ENCODE peak calls at places on chromosomes 6 and 20, in five cellular contexts. One of them, this sample, is unnamed.

GRCh38 chr6:47241742-47242482 is 67.8 kb downstream of the TNFRSF21 start:
- DNase-seq in NCI-H510A treated with DMSO at 0.1 percent for 48 hours: no peak
- DNase-seq in endodermal cell: no peak
- DNase-seq in astrocyte of the spinal cord: no peak
- DNase-seq in NCI-H1417: no peak
- DNase-seq in this sample: no peak

GRCh38 chr6:158680441-158680840 is 30.6 kb downstream of the SYTL3 start:
- DNase-seq in NCI-H510A treated with DMSO at 0.1 percent for 48 hours: no peak
- DNase-seq in astrocyte of the spinal cord: no peak
- DNase-seq in endodermal cell: no peak
- DNase-seq in NCI-H1417: no peak
- DNase-seq in this sample: no peak

GRCh38 chr6:131381694-131382093 is 191.3 kb upstream of the ARG1 start:
- DNase-seq in endodermal cell: no peak
- DNase-seq in NCI-H1417: no peak
- DNase-seq in astrocyte of the spinal cord: no peak
- DNase-seq in NCI-H510A treated with DMSO at 0.1 percent for 48 hours: no peak
- DNase-seq in this sample: no peak

GRCh38 chr20:7841967-7842301 is 98.3 kb downstream of the HAO1 start:
- DNase-seq in NCI-H1417: no peak
- DNase-seq in endodermal cell: peak
- DNase-seq in astrocyte of the spinal cord: peak
- DNase-seq in NCI-H510A treated with DMSO at 0.1 percent for 48 hours: no peak
- DNase-seq in this sample: no peak

GRCh38 chr6:108163644-108164536 is 1.9 kb upstream of the NR2E1 start:
- DNase-seq in NCI-H1417: no peak
- DNase-seq in endodermal cell: peak
- DNase-seq in NCI-H510A treated with DMSO at 0.1 percent for 48 hours: no peak
- DNase-seq in astrocyte of the spinal cord: no peak
- DNase-seq in this sample: no peak

GRCh38 chr20:1669304-1669703 is 11.7 kb upstream of the SIRPG start:
- DNase-seq in endodermal cell: no peak
- DNase-seq in astrocyte of the spinal cord: peak
- DNase-seq in NCI-H1417: no peak
- DNase-seq in NCI-H510A treated with DMSO at 0.1 percent for 48 hours: no peak
- DNase-seq in this sample: no peak

GRCh38 chr20:61096463-61096862 is 155.6 kb upstream of the CDH4 start:
- DNase-seq in astrocyte of the spinal cord: no peak
- DNase-seq in endodermal cell: no peak
- DNase-seq in NCI-H510A treated with DMSO at 0.1 percent for 48 hours: no peak
- DNase-seq in NCI-H1417: no peak
- DNase-seq in this sample: no peak

GRCh38 chr6:133835901-133836300 is 53.0 kb upstream of the TCF21 start:
- DNase-seq in astrocyte of the spinal cord: peak
- DNase-seq in NCI-H1417: no peak
- DNase-seq in NCI-H510A treated with DMSO at 0.1 percent for 48 hours: no peak
- DNase-seq in endodermal cell: no peak
- DNase-seq in this sample: no peak

GRCh38 chr6:33983109-33983475 is 162.8 kb downstream of the GRM4 start:
- DNase-seq in endodermal cell: peak
- DNase-seq in NCI-H510A treated with DMSO at 0.1 percent for 48 hours: peak
- DNase-seq in astrocyte of the spinal cord: no peak
- DNase-seq in NCI-H1417: peak
- DNase-seq in this sample: peak

GRCh38 chr6:4320860-4321259 is 185.5 kb upstream of the ECI2 start:
- DNase-seq in astrocyte of the spinal cord: peak
- DNase-seq in NCI-H510A treated with DMSO at 0.1 percent for 48 hours: no peak
- DNase-seq in NCI-H1417: peak
- DNase-seq in endodermal cell: no peak
- DNase-seq in this sample: no peak

GRCh38 chr20:1879369-1879768 is 15.8 kb upstream of the SIRPA start:
- DNase-seq in NCI-H1417: no peak
- DNase-seq in astrocyte of the spinal cord: no peak
- DNase-seq in NCI-H510A treated with DMSO at 0.1 percent for 48 hours: no peak
- DNase-seq in endodermal cell: no peak
- DNase-seq in this sample: no peak

GRCh38 chr6:154805288-154805911 is 72.2 kb downstream of the SCAF8 start:
- DNase-seq in NCI-H1417: peak
- DNase-seq in endodermal cell: no peak
- DNase-seq in astrocyte of the spinal cord: peak
- DNase-seq in NCI-H510A treated with DMSO at 0.1 percent for 48 hours: peak
- DNase-seq in this sample: no peak

GRCh38 chr6:106477158-106477557 is 116.6 kb downstream of the CRYBG1 start:
- DNase-seq in NCI-H1417: no peak
- DNase-seq in astrocyte of the spinal cord: no peak
- DNase-seq in endodermal cell: no peak
- DNase-seq in NCI-H510A treated with DMSO at 0.1 percent for 48 hours: no peak
- DNase-seq in this sample: no peak

GRCh38 chr20:41304002-41304401 is 13.5 kb downstream of the ZHX3 start:
- DNase-seq in NCI-H1417: no peak
- DNase-seq in endodermal cell: no peak
- DNase-seq in NCI-H510A treated with DMSO at 0.1 percent for 48 hours: no peak
- DNase-seq in astrocyte of the spinal cord: no peak
- DNase-seq in this sample: no peak

GRCh38 chr6:109902870-109903269 is 75.2 kb upstream of the GPR6 start:
- DNase-seq in endodermal cell: no peak
- DNase-seq in NCI-H1417: no peak
- DNase-seq in astrocyte of the spinal cord: no peak
- DNase-seq in NCI-H510A treated with DMSO at 0.1 percent for 48 hours: no peak
- DNase-seq in this sample: no peak

GRCh38 chr6:157552956-157553485 is 172.0 kb downstream of the ZDHHC14 start:
- DNase-seq in NCI-H510A treated with DMSO at 0.1 percent for 48 hours: no peak
- DNase-seq in astrocyte of the spinal cord: no peak
- DNase-seq in endodermal cell: no peak
- DNase-seq in NCI-H1417: no peak
- DNase-seq in this sample: no peak

GRCh38 chr20:54070187-54070987 is at the start of gene BCAS1:
- DNase-seq in astrocyte of the spinal cord: no peak
- DNase-seq in NCI-H1417: no peak
- DNase-seq in endodermal cell: no peak
- DNase-seq in NCI-H510A treated with DMSO at 0.1 percent for 48 hours: no peak
- DNase-seq in this sample: no peak

GRCh38 chr6:148819852-148820251 is 73.0 kb downstream of the UST start:
- DNase-seq in NCI-H510A treated with DMSO at 0.1 percent for 48 hours: no peak
- DNase-seq in endodermal cell: no peak
- DNase-seq in NCI-H1417: no peak
- DNase-seq in astrocyte of the spinal cord: no peak
- DNase-seq in this sample: no peak

GRCh38 chr6:56311525-56311924 is 64.1 kb upstream of the COL21A1 start:
- DNase-seq in NCI-H510A treated with DMSO at 0.1 percent for 48 hours: no peak
- DNase-seq in astrocyte of the spinal cord: no peak
- DNase-seq in NCI-H1417: no peak
- DNase-seq in endodermal cell: no peak
- DNase-seq in this sample: no peak

GRCh38 chr20:47188540-47188939 is 168.0 kb downstream of the ZMYND8 start:
- DNase-seq in endodermal cell: no peak
- DNase-seq in NCI-H1417: no peak
- DNase-seq in astrocyte of the spinal cord: no peak
- DNase-seq in NCI-H510A treated with DMSO at 0.1 percent for 48 hours: no peak
- DNase-seq in this sample: no peak

GRCh38 chr6:170273681-170274080 is 17.2 kb downstream of the DLL1 start:
- DNase-seq in NCI-H510A treated with DMSO at 0.1 percent for 48 hours: no peak
- DNase-seq in NCI-H1417: no peak
- DNase-seq in endodermal cell: no peak
- DNase-seq in astrocyte of the spinal cord: no peak
- DNase-seq in this sample: no peak

GRCh38 chr6:108744996-108745395 is 103.2 kb upstream of the ARMC2 start:
- DNase-seq in endodermal cell: peak
- DNase-seq in astrocyte of the spinal cord: no peak
- DNase-seq in NCI-H1417: no peak
- DNase-seq in NCI-H510A treated with DMSO at 0.1 percent for 48 hours: no peak
- DNase-seq in this sample: no peak

GRCh38 chr6:89734526-89734925 is 85.1 kb downstream of the MDN1 start:
- DNase-seq in endodermal cell: no peak
- DNase-seq in NCI-H1417: no peak
- DNase-seq in NCI-H510A treated with DMSO at 0.1 percent for 48 hours: no peak
- DNase-seq in astrocyte of the spinal cord: no peak
- DNase-seq in this sample: peak

GRCh38 chr20:34798871-34799270 is 26.6 kb downstream of the NCOA6 start:
- DNase-seq in NCI-H1417: no peak
- DNase-seq in NCI-H510A treated with DMSO at 0.1 percent for 48 hours: no peak
- DNase-seq in astrocyte of the spinal cord: no peak
- DNase-seq in endodermal cell: no peak
- DNase-seq in this sample: no peak

GRCh38 chr6:1787894-1788293 is 178.2 kb downstream of the FOXC1 start:
- DNase-seq in NCI-H1417: no peak
- DNase-seq in endodermal cell: no peak
- DNase-seq in NCI-H510A treated with DMSO at 0.1 percent for 48 hours: no peak
- DNase-seq in astrocyte of the spinal cord: peak
- DNase-seq in this sample: peak

GRCh38 chr20:15847415-15847814 is 725.8 kb downstream of the KIF16B start:
- DNase-seq in astrocyte of the spinal cord: no peak
- DNase-seq in NCI-H1417: no peak
- DNase-seq in endodermal cell: no peak
- DNase-seq in NCI-H510A treated with DMSO at 0.1 percent for 48 hours: no peak
- DNase-seq in this sample: no peak

GRCh38 chr6:146813554-146813953 is 214.8 kb downstream of the ADGB start:
- DNase-seq in astrocyte of the spinal cord: peak
- DNase-seq in NCI-H1417: no peak
- DNase-seq in NCI-H510A treated with DMSO at 0.1 percent for 48 hours: no peak
- DNase-seq in endodermal cell: no peak
- DNase-seq in this sample: no peak

GRCh38 chr6:107730683-107731314 is 93.3 kb downstream of the SCML4 start:
- DNase-seq in NCI-H510A treated with DMSO at 0.1 percent for 48 hours: no peak
- DNase-seq in NCI-H1417: no peak
- DNase-seq in endodermal cell: peak
- DNase-seq in astrocyte of the spinal cord: no peak
- DNase-seq in this sample: no peak

GRCh38 chr6:39172377-39172757 is 56.9 kb downstream of the KCNK5 start:
- DNase-seq in NCI-H510A treated with DMSO at 0.1 percent for 48 hours: no peak
- DNase-seq in endodermal cell: peak
- DNase-seq in astrocyte of the spinal cord: no peak
- DNase-seq in NCI-H1417: no peak
- DNase-seq in this sample: no peak

GRCh38 chr6:13194852-13195251 is 133.5 kb downstream of the TBC1D7 start:
- DNase-seq in NCI-H510A treated with DMSO at 0.1 percent for 48 hours: no peak
- DNase-seq in endodermal cell: peak
- DNase-seq in NCI-H1417: peak
- DNase-seq in astrocyte of the spinal cord: peak
- DNase-seq in this sample: peak

GRCh38 chr6:127188752-127189151 is 70.3 kb downstream of the RSPO3 start:
- DNase-seq in endodermal cell: no peak
- DNase-seq in NCI-H1417: no peak
- DNase-seq in astrocyte of the spinal cord: no peak
- DNase-seq in NCI-H510A treated with DMSO at 0.1 percent for 48 hours: no peak
- DNase-seq in this sample: no peak

GRCh38 chr6:166515072-166515810 is 71.2 kb downstream of the RAMACL start:
- DNase-seq in NCI-H1417: no peak
- DNase-seq in endodermal cell: peak
- DNase-seq in astrocyte of the spinal cord: peak
- DNase-seq in NCI-H510A treated with DMSO at 0.1 percent for 48 hours: no peak
- DNase-seq in this sample: no peak

GRCh38 chr20:63395723-63396122 is 34.6 kb upstream of the CHRNA4 start:
- DNase-seq in astrocyte of the spinal cord: no peak
- DNase-seq in endodermal cell: no peak
- DNase-seq in NCI-H510A treated with DMSO at 0.1 percent for 48 hours: no peak
- DNase-seq in NCI-H1417: no peak
- DNase-seq in this sample: no peak

GRCh38 chr6:127879685-127880084 is 21.2 kb downstream of the THEMIS start:
- DNase-seq in astrocyte of the spinal cord: peak
- DNase-seq in NCI-H1417: no peak
- DNase-seq in NCI-H510A treated with DMSO at 0.1 percent for 48 hours: no peak
- DNase-seq in endodermal cell: peak
- DNase-seq in this sample: no peak